ENCODE peak calls at places on chromosomes 16 and 17, in five cellular contexts. L is HFFc6, S is tibial nerve, G is GM20000, T is OCI-LY7. C is an unnamed sample.

GRCh38 chr16:49855822-49856740 is at the start of gene ZNF423:
- DNase-seq in G (no peak), L (no peak), T (no peak), S (no peak), C (no peak)

GRCh38 chr16:30076276-30076791 is 540 bp downstream of the PPP4C start:
- DNase-seq in G (peak; percentile 32), T (no peak), L (no peak), S (no peak), C (no peak)

GRCh38 chr17:8719291-8720246 is 25.1 kb downstream of the CCDC42 start:
- DNase-seq in T (no peak), S (no peak), L (no peak), G (no peak), C (no peak)

GRCh38 chr16:80176114-80176513 is 364.7 kb upstream of the DYNLRB2 start:
- DNase-seq in T (no peak), G (no peak), S (no peak), L (peak; percentile 25), C (no peak)

GRCh38 chr17:51650202-51650601 is 389.9 kb downstream of the UTP18 start:
- DNase-seq in T (no peak), L (no peak), S (no peak), G (no peak), C (no peak)

GRCh38 chr17:63024716-63025115 is 58.7 kb downstream of the TANC2 start:
- DNase-seq in T (no peak), G (no peak), S (no peak), L (peak; percentile 50), C (no peak)

GRCh38 chr17:56819431-56820145 is 14.1 kb downstream of the C17orf67 start:
- DNase-seq in L (peak; percentile 59), T (peak; percentile 70), S (peak; percentile 42), G (peak; percentile 82), C (peak; percentile 51)

GRCh38 chr16:79261461-79261860 is 339.1 kb downstream of the MAF start:
- DNase-seq in T (no peak), S (peak; percentile 24), L (no peak), G (peak; percentile 9), C (no peak)

GRCh38 chr17:31318298-31319190 is 2.9 kb downstream of the EVI2A start:
- DNase-seq in S (peak; percentile 35), L (peak; percentile 7), T (peak; percentile 87), G (no peak), C (no peak)

GRCh38 chr17:44599298-44600175 is 42.3 kb downstream of the FZD2 start:
- DNase-seq in S (peak; percentile 38), L (peak; percentile 81), G (no peak), T (no peak), C (peak; percentile 38)

GRCh38 chr16:19518423-19518822 is 3.5 kb downstream of the GDE1 start:
- DNase-seq in T (no peak), G (no peak), L (no peak), S (no peak), C (no peak)

GRCh38 chr17:9343513-9343912 is 232.1 kb downstream of the STX8 start:
- DNase-seq in T (no peak), L (no peak), G (no peak), S (no peak), C (no peak)

GRCh38 chr16:67412294-67412693 is 4.0 kb downstream of the ZDHHC1 start:
- DNase-seq in G (no peak), L (no peak), S (no peak), T (no peak), C (no peak)

GRCh38 chr16:1331712-1332617 is 1.5 kb upstream of the BAIAP3 start:
- DNase-seq in S (no peak), L (peak; percentile 50), G (peak; percentile 93), T (peak; percentile 97), C (no peak)

GRCh38 chr16:19846421-19846820 is 38.2 kb downstream of the GPRC5B start:
- DNase-seq in T (no peak), S (no peak), L (no peak), G (no peak), C (no peak)

GRCh38 chr16:87856796-87857228 is 12.5 kb downstream of the SLC7A5 start:
- DNase-seq in L (no peak), T (no peak), G (no peak), S (no peak), C (no peak)

GRCh38 chr16:49462356-49462988 is 88.9 kb downstream of the C16orf78 start:
- DNase-seq in S (no peak), T (no peak), L (no peak), G (no peak), C (no peak)

GRCh38 chr17:15453246-15453645 is 14.2 kb downstream of the CDRT4 start:
- DNase-seq in S (no peak), G (no peak), T (no peak), L (no peak), C (no peak)

GRCh38 chr16:30438835-30439234 is 6.8 kb downstream of the SEPHS2 start:
- DNase-seq in G (no peak), T (no peak), L (no peak), S (no peak), C (no peak)

GRCh38 chr17:60390881-60391418 is 983 bp downstream of the USP32 start:
- DNase-seq in T (peak; percentile 35), G (peak; percentile 37), L (peak; percentile 27), S (no peak), C (no peak)

DNA sequence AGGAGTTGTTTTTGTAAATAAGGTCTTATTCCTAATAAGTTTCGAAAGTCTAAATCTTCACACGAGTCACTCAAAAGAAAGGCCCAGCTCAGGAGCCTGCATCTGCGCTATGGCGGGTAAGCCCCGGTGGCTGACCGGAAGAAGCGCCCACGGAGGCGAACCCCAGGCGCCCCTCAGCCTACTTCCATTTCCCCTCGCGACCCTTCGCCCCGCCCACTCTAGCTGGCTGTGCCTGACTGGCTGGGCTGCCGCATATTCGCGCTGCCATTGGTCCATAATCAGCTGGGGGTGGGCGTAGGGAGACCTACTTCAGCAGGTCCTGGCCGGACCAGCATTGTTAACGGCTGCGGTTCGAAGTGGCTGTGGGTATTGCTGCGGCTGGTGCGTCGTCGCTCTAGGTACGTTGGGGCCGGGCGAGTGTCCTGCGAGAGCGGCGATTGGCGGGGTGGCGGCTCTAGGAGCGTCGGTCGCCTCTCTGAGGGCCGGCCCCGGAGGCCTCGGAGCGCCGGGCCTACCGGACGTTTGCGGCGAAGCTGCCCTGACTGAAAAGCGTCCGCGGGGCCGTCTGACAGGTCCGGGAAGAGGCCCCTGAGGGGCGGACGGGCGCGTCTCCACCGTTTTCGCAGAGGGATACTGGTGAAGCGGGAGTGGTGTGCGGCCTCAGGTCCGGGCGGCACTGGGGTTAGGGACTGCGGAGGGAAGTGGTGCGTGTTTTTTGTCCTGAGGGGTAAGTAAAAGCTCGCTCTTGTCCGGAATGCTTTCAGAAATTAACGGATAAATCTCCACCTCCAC is at the start of gene ATF7IP2:
- DNase-seq in L (peak; percentile 65), S (peak; percentile 38), G (peak; percentile 88), T (peak; percentile 96), C (peak; percentile 77)
- TF ChIP-seq CTCF in L (no peak), S (no peak), G (no peak), T (no peak), C (no peak)

DNA sequence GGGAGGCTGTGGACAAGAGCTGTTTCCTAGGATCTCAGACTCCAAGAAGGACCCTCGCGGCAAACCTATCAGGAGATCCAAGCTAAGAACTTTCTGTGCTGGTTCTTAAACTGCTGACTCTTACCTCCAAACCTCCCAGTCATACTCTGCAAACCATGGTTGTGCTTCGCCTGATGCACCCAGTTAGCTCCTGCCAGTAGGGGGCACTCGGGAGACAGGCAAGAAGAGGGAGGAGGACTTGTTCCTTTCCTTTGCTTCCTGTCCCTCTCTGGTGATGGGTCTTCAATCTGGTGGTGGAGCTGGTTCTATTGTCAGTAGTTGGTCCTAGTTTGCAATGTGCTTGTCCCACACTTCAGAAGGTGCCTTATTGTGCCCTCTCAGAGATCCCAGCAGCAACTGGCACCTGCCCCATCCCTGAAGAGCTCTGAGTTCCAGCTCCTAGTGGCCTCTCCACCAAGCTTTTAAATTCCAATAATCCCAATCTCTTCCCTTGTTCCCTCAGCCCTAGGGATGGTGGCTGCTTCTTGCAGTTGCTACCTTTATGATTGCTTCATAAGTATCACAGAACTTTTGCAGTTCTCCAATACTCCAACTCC is 113.5 kb upstream of the RPL38 start:
- DNase-seq in G (peak; percentile 73), S (no peak), L (no peak), T (peak; percentile 61), C (no peak)
- TF ChIP-seq CTCF in G (peak; percentile 91), S (no peak), L (peak; percentile 53), T (peak; percentile 94), C (no peak)

GRCh38 chr17:76796081-76796480 is 58.2 kb downstream of the MFSD11 start:
- DNase-seq in T (no peak), G (no peak), S (no peak), L (no peak), C (no peak)

GRCh38 chr17:76797441-76797840 is 59.5 kb downstream of the MFSD11 start:
- DNase-seq in G (no peak), T (no peak), S (no peak), L (no peak), C (no peak)

GRCh38 chr17:76792348-76792747 is 54.4 kb downstream of the MFSD11 start:
- DNase-seq in T (no peak), L (no peak), S (no peak), G (no peak), C (no peak)

GRCh38 chr17:76791053-76791980 is 53.4 kb downstream of the MFSD11 start:
- DNase-seq in L (no peak), G (peak; percentile 54), T (peak; percentile 80), S (no peak), C (no peak)

DNA sequence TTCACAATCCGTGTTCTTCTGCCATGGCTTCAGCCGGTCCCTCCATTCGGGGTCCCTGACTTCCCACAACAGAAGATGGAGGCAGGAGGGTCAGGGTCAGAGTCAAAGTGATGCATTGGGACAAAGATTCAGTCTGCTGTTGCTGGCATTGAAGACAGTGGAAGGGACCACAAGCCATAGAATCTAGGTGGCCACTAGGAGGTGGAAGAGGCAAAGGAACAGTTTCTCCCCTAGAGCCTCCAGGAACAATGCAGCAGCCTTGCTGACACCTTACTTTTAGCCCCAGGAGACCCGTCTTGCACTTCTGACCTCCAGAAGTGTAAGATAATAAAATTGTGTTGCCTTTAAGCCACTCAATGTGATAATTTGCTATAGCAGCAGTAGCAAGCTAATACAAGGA is 55.9 kb downstream of the MFSD11 start:
- DNase-seq in T (peak; percentile 77), L (peak; percentile 23), G (peak; percentile 40), S (no peak), C (no peak)
- TF ChIP-seq CTCF in T (peak; percentile 80), L (peak; percentile 75), G (peak; percentile 22), S (no peak), C (no peak)

GRCh38 chr17:79916991-79917901 is 78.0 kb upstream of the CBX4 start:
- DNase-seq in L (no peak), S (no peak), G (no peak), T (no peak), C (no peak)

GRCh38 chr17:79914813-79915740 is 75.8 kb upstream of the CBX4 start:
- DNase-seq in G (no peak), S (no peak), T (no peak), L (no peak), C (no peak)

GRCh38 chr17:79915850-79916430 is 76.7 kb upstream of the CBX4 start:
- DNase-seq in S (no peak), G (no peak), T (peak; percentile 51), L (peak; percentile 42), C (no peak)

GRCh38 chr17:79917902-79918484 is 78.8 kb upstream of the CBX4 start:
- DNase-seq in L (no peak), G (no peak), S (no peak), T (no peak), C (no peak)

DNA sequence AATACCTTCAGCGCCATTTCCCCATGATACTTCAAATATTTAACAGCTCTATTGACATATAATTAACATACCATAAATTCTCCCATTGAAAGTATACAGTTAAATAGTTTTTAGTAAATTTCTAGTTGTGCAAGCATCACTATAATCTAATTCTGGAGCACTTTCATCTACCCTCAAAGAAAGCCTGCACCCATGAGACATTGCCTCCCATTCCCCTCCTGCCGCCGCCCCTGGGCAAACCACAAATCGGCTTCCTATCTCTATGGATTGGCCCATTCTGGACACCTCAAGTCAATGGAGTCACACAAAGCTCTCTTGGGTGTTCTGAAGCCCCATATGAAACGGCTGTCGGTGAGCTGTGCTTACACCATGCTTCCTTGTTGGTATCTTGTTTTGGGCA is 77.3 kb upstream of the CBX4 start:
- DNase-seq in T (no peak), G (no peak), S (no peak), L (no peak), C (no peak)
- TF ChIP-seq CTCF in T (peak; percentile 5), G (no peak), S (no peak), L (no peak), C (no peak)

C was measured in omental fat pad.